ENCODE peak calls at places on chromosomes 13 and 19, in nine cellular contexts. One of them, this sample, is unnamed. For H3K9me3 and H3K9me2, the result is how much of the 10 kb centered on the place peaks cover.

GRCh38 chr13:110971486-110971885 is 56.6 kb upstream of the ANKRD10 start:
- DNase-seq in MM.1S: no peak
- DNase-seq in Karpas-422: no peak
- DNase-seq in GM23248: no peak
- DNase-seq in HCT116: no peak
- DNase-seq in SK-N-SH: no peak
- DNase-seq in PC-9: no peak
- DNase-seq in hepatocyte: no peak
- DNase-seq in PC-3: peak
- DNase-seq in this sample: no peak

GRCh38 chr13:99085846-99086148 is 107.9 kb upstream of the DOCK9 start:
- DNase-seq in hepatocyte: no peak
- DNase-seq in SK-N-SH: no peak
- DNase-seq in PC-9: no peak
- DNase-seq in Karpas-422: no peak
- DNase-seq in PC-3: no peak
- DNase-seq in HCT116: no peak
- DNase-seq in GM23248: no peak
- DNase-seq in MM.1S: no peak
- DNase-seq in this sample: no peak

GRCh38 chr19:39351537-39352037 is 9.4 kb downstream of the SAMD4B start:
- DNase-seq in hepatocyte: no peak
- DNase-seq in PC-9: no peak
- DNase-seq in GM23248: peak
- DNase-seq in SK-N-SH: no peak
- DNase-seq in PC-3: no peak
- DNase-seq in MM.1S: peak
- DNase-seq in HCT116: no peak
- DNase-seq in Karpas-422: peak
- DNase-seq in this sample: peak

GRCh38 chr13:28401303-28402056 is 93.4 kb downstream of the FLT1 start:
- DNase-seq in GM23248: peak
- DNase-seq in PC-9: no peak
- DNase-seq in MM.1S: no peak
- DNase-seq in SK-N-SH: no peak
- DNase-seq in PC-3: peak
- DNase-seq in Karpas-422: no peak
- DNase-seq in hepatocyte: no peak
- DNase-seq in HCT116: no peak
- DNase-seq in this sample: no peak

GRCh38 chr19:28424662-28425430 is 788.1 kb downstream of the UQCRFS1 start:
- DNase-seq in MM.1S: no peak
- DNase-seq in Karpas-422: no peak
- DNase-seq in hepatocyte: no peak
- DNase-seq in SK-N-SH: no peak
- DNase-seq in PC-9: no peak
- DNase-seq in GM23248: peak
- DNase-seq in HCT116: no peak
- DNase-seq in PC-3: no peak
- DNase-seq in this sample: no peak

GRCh38 chr13:44382635-44383145 is 9.1 kb downstream of the SERP2 start:
- DNase-seq in HCT116: no peak
- DNase-seq in MM.1S: no peak
- DNase-seq in PC-3: no peak
- DNase-seq in Karpas-422: no peak
- DNase-seq in hepatocyte: no peak
- DNase-seq in PC-9: no peak
- DNase-seq in GM23248: no peak
- DNase-seq in SK-N-SH: no peak
- DNase-seq in this sample: no peak

GRCh38 chr19:14433454-14434156 is 499 bp downstream of the PKN1 start:
- DNase-seq in PC-9: peak
- DNase-seq in hepatocyte: peak
- DNase-seq in HCT116: no peak
- DNase-seq in PC-3: peak
- DNase-seq in MM.1S: peak
- DNase-seq in SK-N-SH: peak
- DNase-seq in Karpas-422: peak
- DNase-seq in GM23248: peak
- DNase-seq in this sample: peak

GRCh38 chr13:45082964-45083363 is 37.3 kb upstream of the GTF2F2 start:
- DNase-seq in HCT116: no peak
- DNase-seq in GM23248: peak
- DNase-seq in PC-9: no peak
- DNase-seq in SK-N-SH: no peak
- DNase-seq in PC-3: peak
- DNase-seq in MM.1S: no peak
- DNase-seq in hepatocyte: no peak
- DNase-seq in Karpas-422: no peak
- DNase-seq in this sample: no peak

GRCh38 chr13:45295536-45295935 is 45.4 kb downstream of the TPT1 start:
- DNase-seq in HCT116: no peak
- DNase-seq in GM23248: no peak
- DNase-seq in PC-3: no peak
- DNase-seq in MM.1S: no peak
- DNase-seq in Karpas-422: no peak
- DNase-seq in PC-9: no peak
- DNase-seq in hepatocyte: no peak
- DNase-seq in SK-N-SH: no peak
- DNase-seq in this sample: no peak

GRCh38 chr19:33514885-33515485 is 6.6 kb downstream of the PEPD start:
- DNase-seq in hepatocyte: no peak
- DNase-seq in GM23248: peak
- DNase-seq in Karpas-422: no peak
- DNase-seq in HCT116: no peak
- DNase-seq in PC-3: peak
- DNase-seq in MM.1S: no peak
- DNase-seq in SK-N-SH: no peak
- DNase-seq in PC-9: peak
- DNase-seq in this sample: no peak

GRCh38 chr19:2148482-2149135 is 2.8 kb downstream of the AP3D1 start:
- DNase-seq in Karpas-422: no peak
- DNase-seq in SK-N-SH: peak
- DNase-seq in hepatocyte: no peak
- DNase-seq in HCT116: no peak
- DNase-seq in GM23248: no peak
- DNase-seq in MM.1S: no peak
- DNase-seq in PC-9: no peak
- DNase-seq in PC-3: no peak
- DNase-seq in this sample: no peak

GRCh38 chr13:43688230-43688907 is 98.4 kb downstream of the ENOX1 start:
- DNase-seq in PC-3: no peak
- DNase-seq in HCT116: no peak
- DNase-seq in hepatocyte: no peak
- DNase-seq in Karpas-422: no peak
- DNase-seq in GM23248: no peak
- DNase-seq in PC-9: no peak
- DNase-seq in MM.1S: no peak
- DNase-seq in SK-N-SH: no peak
- DNase-seq in this sample: no peak

GRCh38 chr19:35585844-35586243 is at the start of gene PMIS2:
- DNase-seq in SK-N-SH: peak
- DNase-seq in MM.1S: no peak
- DNase-seq in hepatocyte: no peak
- DNase-seq in HCT116: no peak
- DNase-seq in GM23248: no peak
- DNase-seq in PC-3: no peak
- DNase-seq in PC-9: no peak
- DNase-seq in Karpas-422: peak
- DNase-seq in this sample: peak

GRCh38 chr19:39677931-39678889 is 22.5 kb downstream of the LGALS16 start:
- DNase-seq in HCT116: no peak
- DNase-seq in GM23248: no peak
- DNase-seq in PC-9: peak
- DNase-seq in Karpas-422: no peak
- DNase-seq in hepatocyte: peak
- DNase-seq in PC-3: peak
- DNase-seq in SK-N-SH: no peak
- DNase-seq in MM.1S: no peak
- DNase-seq in this sample: no peak

GRCh38 chr13:90302113-90302512 is 1045.4 kb upstream of the MIR17HG start:
- DNase-seq in PC-3: no peak
- DNase-seq in SK-N-SH: no peak
- DNase-seq in PC-9: no peak
- DNase-seq in GM23248: peak
- DNase-seq in hepatocyte: no peak
- DNase-seq in Karpas-422: no peak
- DNase-seq in MM.1S: no peak
- DNase-seq in HCT116: no peak
- DNase-seq in this sample: no peak

GRCh38 chr19:43776285-43776684 is 4.5 kb downstream of the KCNN4 start:
- DNase-seq in hepatocyte: peak
- DNase-seq in PC-3: no peak
- DNase-seq in MM.1S: no peak
- DNase-seq in PC-9: peak
- DNase-seq in HCT116: no peak
- DNase-seq in Karpas-422: no peak
- DNase-seq in GM23248: no peak
- DNase-seq in SK-N-SH: no peak
- DNase-seq in this sample: peak

GRCh38 chr13:25945596-25945995 is 106.2 kb downstream of the SHISA2 start:
- DNase-seq in SK-N-SH: peak
- DNase-seq in HCT116: no peak
- DNase-seq in MM.1S: no peak
- DNase-seq in hepatocyte: peak
- DNase-seq in Karpas-422: no peak
- DNase-seq in GM23248: no peak
- DNase-seq in PC-9: no peak
- DNase-seq in PC-3: no peak
- DNase-seq in this sample: no peak

GRCh38 chr13:20769091-20769490 is 4.7 kb downstream of the EEF1AKMT1 start:
- DNase-seq in SK-N-SH: no peak
- DNase-seq in PC-9: no peak
- DNase-seq in MM.1S: no peak
- DNase-seq in Karpas-422: no peak
- DNase-seq in GM23248: no peak
- DNase-seq in hepatocyte: no peak
- DNase-seq in HCT116: no peak
- DNase-seq in PC-3: no peak
- DNase-seq in this sample: no peak

GRCh38 chr19:51469162-51469561 is 9.2 kb upstream of the CEACAM18 start:
- DNase-seq in GM23248: no peak
- DNase-seq in PC-3: no peak
- DNase-seq in Karpas-422: no peak
- DNase-seq in MM.1S: no peak
- DNase-seq in HCT116: no peak
- DNase-seq in SK-N-SH: no peak
- DNase-seq in hepatocyte: no peak
- DNase-seq in PC-9: no peak
- DNase-seq in this sample: no peak
- H3K9me3 ChIP-seq in GM23248: under half
- H3K9me3 ChIP-seq in PC-3: under half
- H3K9me3 ChIP-seq in Karpas-422: under half
- H3K9me3 ChIP-seq in MM.1S: under half
- H3K9me3 ChIP-seq in HCT116: under half
- H3K9me3 ChIP-seq in SK-N-SH: under half
- H3K9me3 ChIP-seq in hepatocyte: under half
- H3K9me3 ChIP-seq in PC-9: under half
- H3K9me3 ChIP-seq in this sample: under half

GRCh38 chr19:31408460-31409124 is 59.4 kb upstream of the TSHZ3 start:
- DNase-seq in GM23248: peak
- DNase-seq in hepatocyte: peak
- DNase-seq in PC-9: no peak
- DNase-seq in HCT116: no peak
- DNase-seq in PC-3: peak
- DNase-seq in Karpas-422: no peak
- DNase-seq in SK-N-SH: no peak
- DNase-seq in MM.1S: no peak
- DNase-seq in this sample: no peak
- H3K9me2 ChIP-seq in GM23248: under half
- H3K9me2 ChIP-seq in hepatocyte: under half
- H3K9me2 ChIP-seq in PC-9: under half
- H3K9me2 ChIP-seq in HCT116: under half
- H3K9me2 ChIP-seq in PC-3: under half
- H3K9me2 ChIP-seq in Karpas-422: under half
- H3K9me2 ChIP-seq in SK-N-SH: under half
- H3K9me2 ChIP-seq in MM.1S: under half
- H3K9me2 ChIP-seq in this sample: under half

GRCh38 chr19:37565370-37565669 is 29.3 kb downstream of the ZNF571 start:
- DNase-seq in Karpas-422: no peak
- DNase-seq in GM23248: no peak
- DNase-seq in HCT116: no peak
- DNase-seq in hepatocyte: no peak
- DNase-seq in MM.1S: no peak
- DNase-seq in PC-3: no peak
- DNase-seq in SK-N-SH: no peak
- DNase-seq in PC-9: no peak
- DNase-seq in this sample: no peak

GRCh38 chr19:37564624-37565369 is 29.8 kb downstream of the ZNF571 start:
- DNase-seq in Karpas-422: no peak
- DNase-seq in MM.1S: no peak
- DNase-seq in PC-9: no peak
- DNase-seq in hepatocyte: no peak
- DNase-seq in HCT116: no peak
- DNase-seq in GM23248: no peak
- DNase-seq in PC-3: no peak
- DNase-seq in SK-N-SH: no peak
- DNase-seq in this sample: no peak

DNA sequence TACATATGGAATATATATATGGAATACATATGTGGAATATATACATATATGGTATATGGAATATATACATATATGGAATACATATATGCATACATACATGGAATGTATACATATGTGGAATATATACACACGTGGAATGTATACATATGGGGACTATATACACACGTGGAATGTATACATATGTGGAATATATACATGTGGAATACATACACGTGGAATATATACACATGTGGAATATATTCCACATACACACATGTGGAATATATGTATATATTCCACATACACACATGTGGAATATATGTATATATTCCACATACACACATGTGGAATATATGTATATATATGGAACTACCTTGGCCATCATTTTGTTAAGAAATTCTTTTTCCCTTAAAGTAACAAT is 31.1 kb downstream of the ZNF571 start:
- DNase-seq in MM.1S: no peak
- DNase-seq in HCT116: no peak
- DNase-seq in SK-N-SH: no peak
- DNase-seq in PC-9: no peak
- DNase-seq in PC-3: no peak
- DNase-seq in hepatocyte: no peak
- DNase-seq in GM23248: no peak
- DNase-seq in Karpas-422: no peak
- DNase-seq in this sample: no peak
- H3K9me3 ChIP-seq in MM.1S: under half
- H3K9me3 ChIP-seq in HCT116: half or more
- H3K9me3 ChIP-seq in SK-N-SH: half or more
- H3K9me3 ChIP-seq in PC-9: half or more
- H3K9me3 ChIP-seq in PC-3: under half
- H3K9me3 ChIP-seq in hepatocyte: half or more
- H3K9me3 ChIP-seq in GM23248: half or more
- H3K9me3 ChIP-seq in Karpas-422: half or more
- H3K9me3 ChIP-seq in this sample: half or more

DNA sequence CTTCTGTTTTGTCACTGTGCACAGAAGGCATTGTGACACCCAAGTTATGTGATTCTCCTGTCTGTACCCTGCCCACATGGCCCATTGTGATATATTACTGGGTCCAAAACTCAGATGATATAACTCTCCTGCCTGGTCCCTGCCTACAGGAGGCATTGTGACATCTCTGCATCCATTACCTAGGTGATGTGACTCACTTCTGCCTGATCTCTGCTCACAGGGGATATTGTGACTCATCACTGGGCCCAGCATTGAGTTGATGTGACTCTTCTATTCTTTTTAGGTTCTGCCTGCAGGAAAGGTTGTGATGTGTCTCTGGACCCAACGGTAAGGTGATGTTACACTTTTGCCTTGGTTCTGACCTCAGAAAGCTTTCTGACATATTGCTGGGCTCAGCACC is 67.9 kb upstream of the ZNF724 start:
- DNase-seq in GM23248: peak
- DNase-seq in SK-N-SH: no peak
- DNase-seq in hepatocyte: no peak
- DNase-seq in HCT116: no peak
- DNase-seq in Karpas-422: no peak
- DNase-seq in MM.1S: no peak
- DNase-seq in PC-3: peak
- DNase-seq in PC-9: no peak
- DNase-seq in this sample: no peak
- H3K9me2 ChIP-seq in GM23248: under half
- H3K9me2 ChIP-seq in SK-N-SH: under half
- H3K9me2 ChIP-seq in hepatocyte: under half
- H3K9me2 ChIP-seq in HCT116: under half
- H3K9me2 ChIP-seq in Karpas-422: under half
- H3K9me2 ChIP-seq in MM.1S: under half
- H3K9me2 ChIP-seq in PC-3: under half
- H3K9me2 ChIP-seq in PC-9: under half
- H3K9me2 ChIP-seq in this sample: under half